ENCODE peak calls at places on chromosomes 11 and 22, in six cellular contexts. Z, I, C, E, Q and U are unnamed samples.

GRCh38 chr11:92869716-92870115 is 99.7 kb upstream of the MTNR1B start:
- DNase-seq in Z (no peak), I (no peak), C (no peak), E (no peak), Q (no peak), U (no peak)

GRCh38 chr11:12799373-12799835 is 125.2 kb downstream of the TEAD1 start:
- DNase-seq in Z (peak), I (peak), C (no peak), E (no peak), Q (no peak), U (no peak)

GRCh38 chr11:108218912-108219783 is 3.3 kb downstream of the NPAT start:
- DNase-seq in Z (no peak), I (no peak), C (no peak), E (no peak), Q (no peak), U (no peak)

GRCh38 chr11:18669211-18669593 is 29.4 kb upstream of the TMEM86A start:
- DNase-seq in Z (peak), I (no peak), C (no peak), E (no peak), Q (peak), U (no peak)

GRCh38 chr22:28734393-28734792 is 7.2 kb downstream of the CHEK2 start:
- DNase-seq in Z (no peak), I (no peak), C (no peak), E (no peak), Q (no peak), U (no peak)

GRCh38 chr11:130781906-130782305 is 134.4 kb downstream of the SNX19 start:
- DNase-seq in Z (peak), I (peak), C (no peak), E (no peak), Q (no peak), U (peak)

GRCh38 chr22:21683401-21683811 is 17.6 kb downstream of the PPIL2 start:
- DNase-seq in Z (no peak), I (no peak), C (no peak), E (no peak), Q (no peak), U (no peak)

GRCh38 chr11:66363805-66364535 is 7.6 kb downstream of the SLC29A2 start:
- DNase-seq in Z (peak), I (no peak), C (peak), E (peak), Q (peak), U (no peak)

GRCh38 chr22:45884201-45885067 is 92.5 kb downstream of the WNT7B start:
- DNase-seq in Z (no peak), I (no peak), C (no peak), E (no peak), Q (no peak), U (no peak)

GRCh38 chr11:75453916-75454655 is 21.1 kb upstream of the KLHL35 start:
- DNase-seq in Z (peak), I (no peak), C (no peak), E (no peak), Q (no peak), U (peak)

GRCh38 chr11:111454561-111455192 is 57.5 kb downstream of the BTG4 start:
- DNase-seq in Z (peak), I (peak), C (peak), E (peak), Q (peak), U (peak)

GRCh38 chr11:108871152-108871551 is 206.3 kb downstream of the DDX10 start:
- DNase-seq in Z (peak), I (peak), C (no peak), E (peak), Q (peak), U (peak)

GRCh38 chr11:11155962-11156815 is 196.9 kb downstream of the CSNK2A3 start:
- DNase-seq in Z (no peak), I (no peak), C (peak), E (peak), Q (peak), U (no peak)

GRCh38 chr11:68810164-68810563 is 31.6 kb downstream of the CPT1A start:
- DNase-seq in Z (peak), I (no peak), C (no peak), E (no peak), Q (no peak), U (no peak)

GRCh38 chr11:72814831-72815618 is 814 bp downstream of the ATG16L2 start:
- DNase-seq in Z (peak), I (peak), C (no peak), E (peak), Q (peak), U (peak)

GRCh38 chr11:132114185-132114584 is 743.8 kb downstream of the NTM start:
- DNase-seq in Z (peak), I (peak), C (no peak), E (no peak), Q (no peak), U (no peak)

GRCh38 chr11:43573233-43573632 is 107.3 kb upstream of the HSD17B12 start:
- DNase-seq in Z (peak), I (no peak), C (no peak), E (peak), Q (no peak), U (no peak)

GRCh38 chr22:40620464-40621046 is 16.0 kb downstream of the MRTFA start:
- DNase-seq in Z (peak), I (no peak), C (no peak), E (no peak), Q (no peak), U (peak)

GRCh38 chr22:28989035-28989464 is 72.6 kb downstream of the C22orf31 start:
- DNase-seq in Z (no peak), I (no peak), C (no peak), E (peak), Q (peak), U (no peak)

GRCh38 chr22:49550766-49551362 is 276.8 kb downstream of the BRD1 start:
- DNase-seq in Z (no peak), I (no peak), C (no peak), E (no peak), Q (no peak), U (no peak)

GRCh38 chr22:20186183-20186870 is 35.5 kb upstream of the CCDC188 start:
- DNase-seq in Z (no peak), I (peak), C (no peak), E (no peak), Q (no peak), U (no peak)

GRCh38 chr11:117862019-117862725 is 14.3 kb downstream of the FXYD6 start:
- DNase-seq in Z (no peak), I (no peak), C (no peak), E (no peak), Q (no peak), U (no peak)

GRCh38 chr11:102099755-102100154 is 10.5 kb upstream of the YAP1 start:
- DNase-seq in Z (no peak), I (no peak), C (no peak), E (no peak), Q (no peak), U (no peak)

GRCh38 chr11:18324381-18324780 is 2.0 kb downstream of the GTF2H1 start:
- DNase-seq in Z (no peak), I (no peak), C (no peak), E (no peak), Q (no peak), U (no peak)

GRCh38 chr11:15179167-15179566 is 64.4 kb downstream of the INSC start:
- DNase-seq in Z (peak), I (no peak), C (no peak), E (no peak), Q (no peak), U (peak)

GRCh38 chr11:46612326-46612725 is 4.7 kb downstream of the HARBI1 start:
- DNase-seq in Z (no peak), I (no peak), C (no peak), E (no peak), Q (no peak), U (no peak)